ENCODE peak calls at places on chromosomes 4 and X, in eight cellular contexts. Q, E, T, M, L, O, Z and F are unnamed samples.

GRCh38 chr4:111399523-111400135 is 745.6 kb upstream of the FAM241A start:
- DNase-seq in Q (no peak), E (no peak), T (peak; percentile 20), M (no peak), L (no peak), O (no peak), Z (no peak), F (no peak)

GRCh38 chrX:102067966-102068723 is 57.3 kb upstream of the TCEAL2 start:
- DNase-seq in Q (no peak), E (no peak), T (peak; percentile 10), M (no peak), L (no peak), O (no peak), Z (no peak), F (no peak)

GRCh38 chr4:73662709-73663546 is 42.7 kb upstream of the RASSF6 start:
- DNase-seq in Q (no peak), E (no peak), T (peak; percentile 86), M (no peak), L (no peak), O (no peak), Z (no peak), F (no peak)

GRCh38 chrX:130130990-130131389 is 20.7 kb upstream of the ELF4 start:
- DNase-seq in Q (no peak), E (no peak), T (no peak), M (no peak), L (no peak), O (no peak), Z (no peak), F (no peak)

GRCh38 chr4:56755901-56756300 is 65.6 kb downstream of the SPINK2 start:
- DNase-seq in Q (no peak), E (no peak), T (peak; percentile 20), M (no peak), L (no peak), O (no peak), Z (no peak), F (no peak)

GRCh38 chrX:48492293-48492910 is 16.4 kb upstream of the PORCN start:
- DNase-seq in Q (no peak), E (no peak), T (peak; percentile 29), M (no peak), L (no peak), O (no peak), Z (no peak), F (no peak)

GRCh38 chr4:17865866-17866363 is 55.1 kb downstream of the NCAPG start:
- DNase-seq in Q (no peak), E (no peak), T (no peak), M (no peak), L (no peak), O (no peak), Z (no peak), F (no peak)

GRCh38 chrX:44742480-44743155 is 101.2 kb upstream of the DUSP21 start:
- DNase-seq in Q (no peak), E (no peak), T (no peak), M (no peak), L (no peak), O (no peak), Z (no peak), F (no peak)

GRCh38 chr4:128516568-128516967 is 229.0 kb upstream of the PGRMC2 start:
- DNase-seq in Q (no peak), E (no peak), T (peak; percentile 51), M (no peak), L (no peak), O (no peak), Z (no peak), F (no peak)